ENCODE peak calls at places on chromosomes 16 and 17, in four cellular contexts. Z is heart left ventricle; G is stimulated activated naive CD8-positive, alpha-beta T cell treated with anti-CD3 and anti-CD28 coated beads, Interleukin-15, amount 100 ng/mL, for 72 hours; X is foreskin keratinocyte. A is an unnamed sample.
A peak's percentile ranks its signal among the peaks of the same experiment; 100 is the strongest.

GRCh38 chr17:7407483-7408231 is at the start of gene NLGN2:
- ATAC-seq in X (no peak), G (no peak), Z (no peak), A (no peak)

GRCh38 chr17:61462734-61463067 is 10.5 kb downstream of the TBX4 start:
- ATAC-seq in G (peak; percentile 20), Z (no peak), X (peak; percentile 3), A (no peak)

GRCh38 chr16:31501226-31501965 is 6.8 kb downstream of the RUSF1 start:
- ATAC-seq in G (no peak), X (no peak), Z (no peak), A (no peak)

GRCh38 chr16:26995522-26995921 is 71.2 kb upstream of the C16orf82 start:
- ATAC-seq in Z (no peak), G (no peak), X (no peak), A (no peak)

GRCh38 chr17:35082073-35082657 is 18.7 kb upstream of the RFFL start:
- ATAC-seq in X (peak; percentile 69), Z (no peak), G (peak; percentile 81), A (peak; percentile 63)

GRCh38 chr16:28309811-28310311 is 17.5 kb downstream of the SBK1 start:
- ATAC-seq in G (peak; percentile 92), Z (peak; percentile 64), X (no peak), A (peak; percentile 90)

GRCh38 chr16:25269879-25270278 is 12.2 kb upstream of the ZKSCAN2 start:
- ATAC-seq in G (no peak), Z (no peak), X (no peak), A (no peak)

GRCh38 chr16:1961651-1962067 is 2.3 kb downstream of the NDUFB10 start:
- ATAC-seq in X (no peak), G (no peak), Z (no peak), A (no peak)

GRCh38 chr17:57708401-57708800 is 36.7 kb downstream of the CCDC182 start:
- ATAC-seq in X (peak; percentile 15), G (no peak), Z (no peak), A (no peak)

GRCh38 chr16:67406628-67407027 is 9.6 kb downstream of the ZDHHC1 start:
- ATAC-seq in G (no peak), X (peak; percentile 9), Z (peak; percentile 14), A (no peak)

A was measured in activated T-helper 17 cell treated with anti-CD3 and anti-CD28 coated beads, Interleukin-2, amount 50 U/mL, for 72 hours.